ENCODE peak calls at places on chromosomes 4 and X, in five cellular contexts. U is A549, J is WTC11, O is K562, A is HepG2. F is an unnamed sample.

GRCh38 chr4:21697583-21697982 is 251.0 kb downstream of the KCNIP4 start:
- DNase-seq in U (peak; percentile 6), J (peak; percentile 73), O (no peak), A (no peak), F (no peak)

GRCh38 chr4:139988863-139989765 is 164.9 kb downstream of the MAML3 start:
- DNase-seq in U (peak; percentile 79), J (no peak), O (peak; percentile 7), A (peak; percentile 16), F (no peak)

GRCh38 chr4:146381263-146381872 is 140.4 kb downstream of the SLC10A7 start:
- DNase-seq in U (no peak), J (no peak), O (no peak), A (no peak), F (no peak)

GRCh38 chrX:108443065-108443464 is 3.4 kb downstream of the COL4A5 start:
- DNase-seq in U (no peak), J (no peak), O (no peak), A (no peak), F (no peak)

GRCh38 chrX:152806035-152806434 is 24.5 kb downstream of the CETN2 start:
- DNase-seq in U (no peak), J (no peak), O (no peak), A (no peak), F (no peak)

GRCh38 chr4:54228563-54229501 is at the start of gene PDGFRA:
- DNase-seq in U (no peak), J (peak; percentile 33), O (no peak), A (no peak), F (no peak)

GRCh38 chr4:139675651-139676050 is 10.0 kb downstream of the MGST2 start:
- DNase-seq in U (no peak), J (no peak), O (no peak), A (peak; percentile 40), F (no peak)

GRCh38 chr4:17721496-17722360 is 59.7 kb downstream of the FAM184B start:
- DNase-seq in U (no peak), J (no peak), O (no peak), A (no peak), F (no peak)

GRCh38 chr4:62342346-62342745 is 1142.2 kb downstream of the ADGRL3 start:
- DNase-seq in U (no peak), J (no peak), O (no peak), A (no peak), F (no peak)

GRCh38 chr4:134867027-134867426 is 665.4 kb upstream of the PABPC4L start:
- DNase-seq in U (no peak), J (no peak), O (no peak), A (no peak), F (no peak)

GRCh38 chr4:25861951-25862410 is 807 bp downstream of the SEL1L3 start:
- DNase-seq in U (peak; percentile 32), J (peak; percentile 50), O (peak; percentile 59), A (no peak), F (no peak)

GRCh38 chr4:56730097-56730496 is 49.0 kb upstream of the HOPX start:
- DNase-seq in U (no peak), J (no peak), O (no peak), A (no peak), F (no peak)

GRCh38 chr4:174157106-174157607 is 126.3 kb downstream of the FBXO8 start:
- DNase-seq in U (no peak), J (no peak), O (peak; percentile 91), A (no peak), F (no peak)

GRCh38 chrX:17564689-17565409 is 172.4 kb upstream of the SCML1 start:
- DNase-seq in U (no peak), J (no peak), O (no peak), A (no peak), F (no peak)

GRCh38 chrX:129980540-129981206 is 1.8 kb upstream of the BCORL1 start:
- DNase-seq in U (peak; percentile 44), J (peak; percentile 57), O (no peak), A (peak; percentile 25), F (no peak)

GRCh38 chr4:143186202-143186601 is 1.5 kb downstream of the USP38 start:
- DNase-seq in U (no peak), J (no peak), O (no peak), A (peak; percentile 37), F (no peak)

GRCh38 chr4:145531193-145531592 is 49.5 kb downstream of the SMAD1 start:
- DNase-seq in U (no peak), J (no peak), O (no peak), A (no peak), F (no peak)

GRCh38 chr4:76546282-76547166 is 111.5 kb downstream of the SHROOM3 start:
- DNase-seq in U (no peak), J (no peak), O (no peak), A (no peak), F (no peak)

GRCh38 chr4:18042754-18043153 is 21.2 kb upstream of the LCORL start:
- DNase-seq in U (no peak), J (no peak), O (no peak), A (no peak), F (no peak)

GRCh38 chr4:185218312-185218711 is 8.9 kb downstream of the SNX25 start:
- DNase-seq in U (no peak), J (no peak), O (no peak), A (no peak), F (no peak)

GRCh38 chrX:55624403-55624802 is 1.2 kb downstream of the FOXR2 start:
- DNase-seq in U (peak; percentile 1), J (no peak), O (no peak), A (no peak), F (no peak)

GRCh38 chr4:163566257-163566656 is 71.8 kb downstream of the TMA16 start:
- DNase-seq in U (no peak), J (no peak), O (no peak), A (peak; percentile 58), F (no peak)

GRCh38 chr4:148926861-148927260 is 484.6 kb upstream of the NR3C2 start:
- DNase-seq in U (no peak), J (no peak), O (peak; percentile 1), A (no peak), F (no peak)

GRCh38 chr4:15756361-15756861 is 21.7 kb upstream of the CD38 start:
- DNase-seq in U (peak; percentile 37), J (no peak), O (peak; percentile 12), A (peak; percentile 16), F (peak; percentile 66)

GRCh38 chr4:56799824-56800756 is 21.4 kb downstream of the SPINK2 start:
- DNase-seq in U (peak; percentile 77), J (peak; percentile 85), O (peak; percentile 84), A (peak; percentile 61), F (peak; percentile 67)

GRCh38 chr4:142463195-142463594 is 382.9 kb downstream of the INPP4B start:
- DNase-seq in U (no peak), J (no peak), O (no peak), A (no peak), F (no peak)

GRCh38 chr4:6369924-6370645 is 100.4 kb downstream of the WFS1 start:
- DNase-seq in U (no peak), J (peak; percentile 66), O (no peak), A (no peak), F (no peak)

GRCh38 chr4:26369132-26370036 is 48.6 kb downstream of the RBPJ start:
- DNase-seq in U (peak; percentile 4), J (no peak), O (no peak), A (no peak), F (no peak)

GRCh38 chr4:105474110-105474518 is 252 bp upstream of the PPA2 start:
- DNase-seq in U (no peak), J (peak; percentile 86), O (no peak), A (no peak), F (no peak)

GRCh38 chr4:78846258-78846657 is 70.1 kb downstream of the BMP2K start:
- DNase-seq in U (no peak), J (no peak), O (no peak), A (no peak), F (no peak)

GRCh38 chr4:87007345-87008181 is 72.8 kb downstream of the AFF1 start:
- DNase-seq in U (no peak), J (peak; percentile 48), O (peak; percentile 84), A (no peak), F (no peak)
- TF ChIP-seq ESRRA in U (no peak), J (no peak), O (no peak), A (no peak), F (no peak)

DNA sequence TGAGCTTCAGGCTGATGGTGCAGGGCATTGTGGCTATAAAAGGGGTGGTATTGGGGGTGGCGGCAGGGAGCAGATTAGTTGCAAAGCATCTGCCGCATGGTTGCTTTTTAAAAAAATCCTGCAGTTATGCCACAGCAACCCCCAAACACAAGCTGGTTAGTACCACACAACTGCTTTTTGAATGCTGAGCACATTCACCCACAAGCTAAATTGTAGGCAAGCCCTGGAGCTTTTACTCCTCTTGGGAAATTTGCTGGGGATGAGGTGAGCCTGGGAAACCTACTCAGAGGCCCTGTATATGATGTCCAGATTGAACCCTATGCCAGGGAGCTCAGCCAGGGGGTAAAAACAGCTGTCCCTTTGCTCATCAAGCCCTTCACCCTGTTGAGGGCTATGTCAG is 33.8 kb upstream of the TRIM2 start:
- DNase-seq in U (no peak), J (no peak), O (no peak), A (no peak), F (no peak)
- TF ChIP-seq ESRRA in U (no peak), J (no peak), O (no peak), A (no peak), F (no peak)

DNA sequence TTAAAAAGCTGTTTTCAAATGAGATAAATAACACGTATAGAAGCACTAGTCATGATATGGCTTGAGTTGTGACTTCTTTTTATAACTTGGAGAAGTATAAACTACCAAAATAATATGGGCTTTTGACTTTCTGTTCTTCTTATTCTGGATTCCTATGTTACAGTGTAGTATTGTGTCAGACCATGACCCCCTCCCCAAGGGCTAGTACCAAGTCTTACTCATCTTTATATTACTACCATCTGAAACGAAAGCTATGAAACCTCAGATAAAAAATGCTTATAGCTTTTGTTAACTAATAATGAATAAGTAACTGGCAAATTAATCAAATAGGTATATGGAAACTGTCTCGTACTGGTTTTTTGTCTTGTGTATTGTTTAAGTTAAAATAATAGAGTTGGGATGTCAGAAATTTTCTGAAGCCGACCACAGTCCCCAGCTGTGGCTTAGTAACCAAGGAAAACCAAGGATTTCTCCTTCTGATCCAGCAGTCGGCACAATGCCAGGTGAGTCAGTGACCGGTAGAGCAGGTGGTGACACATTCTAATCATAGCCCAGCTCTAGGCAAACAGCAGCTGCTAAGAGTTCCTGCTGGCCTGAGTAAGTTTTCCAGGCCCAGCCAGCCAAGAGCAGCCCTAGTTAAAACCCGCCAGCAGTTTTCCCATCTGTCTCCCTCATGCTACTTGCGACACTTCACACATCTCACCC is 163.3 kb upstream of the PRDX4 start:
- DNase-seq in U (peak; percentile 76), J (no peak), O (no peak), A (peak; percentile 15), F (no peak)
- TF ChIP-seq ESRRA in U (no peak), J (no peak), O (no peak), A (no peak), F (no peak)

DNA sequence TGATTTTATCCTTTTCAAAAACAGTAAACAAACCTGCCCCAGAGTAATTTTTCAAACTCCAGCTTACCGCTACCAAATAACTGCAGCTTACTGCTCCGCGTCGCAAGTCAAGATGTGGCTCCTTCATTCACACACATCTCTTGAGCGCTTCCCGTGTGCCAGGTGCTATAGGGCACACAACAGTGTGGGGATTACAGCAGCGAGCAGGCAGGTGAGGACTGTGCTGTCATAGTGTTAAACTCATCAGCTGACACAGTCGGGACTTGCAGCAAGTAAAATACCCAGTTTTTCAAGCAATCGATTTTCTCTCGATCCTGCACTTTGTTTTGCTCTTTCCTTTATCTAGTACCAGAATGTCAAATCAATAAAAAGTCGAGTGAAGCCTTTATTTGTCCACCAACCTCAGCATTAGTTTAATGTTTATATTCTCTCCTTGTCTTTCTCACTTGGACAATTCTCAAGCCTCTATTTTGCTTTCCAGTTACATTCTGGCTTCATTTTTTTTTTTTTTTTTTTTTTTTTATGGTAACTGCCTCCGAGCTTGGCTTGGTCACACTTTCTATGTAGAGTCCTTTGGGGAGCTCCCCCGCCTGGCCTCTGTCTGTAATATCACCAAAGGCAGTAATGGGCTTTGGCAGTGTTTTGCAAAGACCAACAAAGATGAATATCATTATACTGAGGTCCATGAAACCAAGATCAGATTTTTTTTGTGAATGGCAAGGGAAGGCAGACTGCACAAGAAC is 8.3 kb upstream of the ASB5 start:
- DNase-seq in U (peak; percentile 56), J (peak; percentile 65), O (peak; percentile 66), A (peak; percentile 39), F (no peak)
- TF ChIP-seq ESRRA in U (no peak), J (no peak), O (no peak), A (no peak), F (no peak)

F was measured in GM12878.